ENCODE peak calls at places on chromosomes 5 and 9, in four cellular contexts. Y is IMR-90, D is A549, Z is brain microvascular endothelial cell. L is an unnamed sample.

GRCh38 chr9:134601764-134602163 is 39.8 kb upstream of the COL5A1 start:
- DNase-seq in Y (peak), D (no peak), Z (no peak), L (no peak)

GRCh38 chr9:126326228-126327015 is at the start of gene MVB12B:
- DNase-seq in Y (peak), D (peak), Z (no peak), L (no peak)

GRCh38 chr9:97808415-97808814 is 44.6 kb upstream of the FOXE1 start:
- DNase-seq in Y (no peak), D (no peak), Z (no peak), L (no peak)

GRCh38 chr9:132079391-132080071 is at the start of gene MED27:
- DNase-seq in Y (peak), D (peak), Z (peak), L (peak)

GRCh38 chr9:16704096-16704488 is 166.4 kb downstream of the BNC2 start:
- DNase-seq in Y (no peak), D (no peak), Z (no peak), L (no peak)

GRCh38 chr5:38845555-38846378 is at the start of gene OSMR:
- DNase-seq in Y (peak), D (peak), Z (peak), L (peak)

GRCh38 chr5:167763772-167764171 is 527.7 kb upstream of the WWC1 start:
- DNase-seq in Y (peak), D (no peak), Z (no peak), L (no peak)

GRCh38 chr5:37971483-37972024 is 131.7 kb upstream of the GDNF start:
- DNase-seq in Y (no peak), D (no peak), Z (no peak), L (no peak)

GRCh38 chr9:68505681-68506409 is 34.8 kb downstream of the TMEM252 start:
- DNase-seq in Y (no peak), D (no peak), Z (no peak), L (no peak)

GRCh38 chr5:10537614-10538013 is 26.3 kb upstream of the ANKRD33B start:
- DNase-seq in Y (no peak), D (no peak), Z (no peak), L (no peak)

GRCh38 chr5:12292610-12293204 is 388.5 kb upstream of the CTNND2 start:
- DNase-seq in Y (no peak), D (no peak), Z (no peak), L (no peak)

GRCh38 chr5:92977766-92978555 is 603.1 kb downstream of the NR2F1-AS1 start:
- DNase-seq in Y (no peak), D (no peak), Z (no peak), L (no peak)

GRCh38 chr9:37471942-37472679 is 6.9 kb upstream of the ZBTB5 start:
- DNase-seq in Y (peak), D (peak), Z (peak), L (no peak)

GRCh38 chr9:78745996-78746395 is 449.1 kb downstream of the PSAT1 start:
- DNase-seq in Y (peak), D (no peak), Z (no peak), L (no peak)

GRCh38 chr9:97954550-97954989 is 16.6 kb upstream of the HEMGN start:
- DNase-seq in Y (no peak), D (peak), Z (no peak), L (no peak)

GRCh38 chr9:127751269-127752054 is 16.4 kb upstream of the TOR2A start:
- DNase-seq in Y (no peak), D (no peak), Z (peak), L (no peak)

GRCh38 chr5:138339086-138339456 is 1.0 kb downstream of the FAM53C start:
- DNase-seq in Y (no peak), D (no peak), Z (no peak), L (no peak)

GRCh38 chr5:132673939-132674630 is at the start of gene IL4:
- DNase-seq in Y (no peak), D (no peak), Z (no peak), L (no peak)

GRCh38 chr5:62938927-62939326 is 360.3 kb downstream of the LRRC70 start:
- DNase-seq in Y (no peak), D (no peak), Z (peak), L (no peak)

GRCh38 chr5:171632618-171633017 is 153.0 kb upstream of the SMIM23 start:
- DNase-seq in Y (no peak), D (no peak), Z (no peak), L (no peak)

GRCh38 chr9:107153336-107153735 is 129.7 kb upstream of the RAD23B start:
- DNase-seq in Y (peak), D (no peak), Z (peak), L (no peak)

GRCh38 chr9:97412628-97413382 is 909 bp downstream of the TDRD7 start:
- DNase-seq in Y (peak), D (peak), Z (no peak), L (peak)

GRCh38 chr5:137091473-137091872 is 407.7 kb downstream of the SPOCK1 start:
- DNase-seq in Y (no peak), D (no peak), Z (no peak), L (peak)

GRCh38 chr5:164708831-164709230 is 1203.4 kb downstream of the MAT2B start:
- DNase-seq in Y (no peak), D (no peak), Z (no peak), L (no peak)

GRCh38 chr9:134627417-134628353 is 13.9 kb upstream of the COL5A1 start:
- DNase-seq in Y (no peak), D (no peak), Z (no peak), L (no peak)

GRCh38 chr5:58094031-58094430 is 365.9 kb downstream of the PLK2 start:
- DNase-seq in Y (peak), D (peak), Z (no peak), L (no peak)

GRCh38 chr5:136235316-136235715 is 42.4 kb upstream of the SMIM32 start:
- DNase-seq in Y (no peak), D (no peak), Z (no peak), L (no peak)

GRCh38 chr5:96259211-96259772 is 173.8 kb downstream of the PCSK1 start:
- DNase-seq in Y (peak), D (peak), Z (no peak), L (no peak)

GRCh38 chr9:126397056-126397455 is 70.4 kb downstream of the MVB12B start:
- DNase-seq in Y (no peak), D (peak), Z (no peak), L (no peak)

GRCh38 chr9:86259557-86259956 is at the start of gene C9orf153:
- DNase-seq in Y (no peak), D (no peak), Z (no peak), L (no peak)

GRCh38 chr9:92740446-92740961 is 24.1 kb downstream of the BICD2 start:
- DNase-seq in Y (no peak), D (no peak), Z (no peak), L (no peak)

GRCh38 chr5:174692381-174692780 is 32.0 kb upstream of the MSX2 start:
- DNase-seq in Y (no peak), D (no peak), Z (no peak), L (no peak)

GRCh38 chr9:105191508-105192118 is 52.8 kb upstream of the SLC44A1 start:
- DNase-seq in Y (no peak), D (peak), Z (no peak), L (no peak)

GRCh38 chr9:111065414-111065813 is 27.1 kb upstream of the LPAR1 start:
- DNase-seq in Y (no peak), D (no peak), Z (no peak), L (no peak)

GRCh38 chr5:97101189-97101910 is 41.1 kb downstream of the LIX1 start:
- DNase-seq in Y (peak), D (no peak), Z (peak), L (peak)

GRCh38 chr5:31987985-31988710 is 186.0 kb downstream of the GOLPH3 start:
- DNase-seq in Y (peak), D (peak), Z (peak), L (no peak)

GRCh38 chr9:34197756-34198711 is 19.2 kb downstream of the UBAP1 start:
- DNase-seq in Y (no peak), D (no peak), Z (no peak), L (no peak)

GRCh38 chr5:108251350-108251749 is 130.5 kb downstream of the FBXL17 start:
- DNase-seq in Y (peak), D (no peak), Z (peak), L (no peak)

GRCh38 chr5:149785341-149785740 is 55.2 kb downstream of the PPARGC1B start:
- DNase-seq in Y (no peak), D (no peak), Z (no peak), L (no peak)
- H3K27ac ChIP-seq in Y (no peak), D (no peak), Z (no peak), L (no peak)

GRCh38 chr5:133753856-133754255 is 141.5 kb upstream of the FSTL4 start:
- DNase-seq in Y (no peak), D (no peak), Z (no peak), L (no peak)

GRCh38 chr5:133749331-133749985 is 137.1 kb upstream of the FSTL4 start:
- DNase-seq in Y (no peak), D (no peak), Z (no peak), L (no peak)

GRCh38 chr5:133751846-133752245 is 139.5 kb upstream of the FSTL4 start:
- DNase-seq in Y (no peak), D (no peak), Z (no peak), L (no peak)

GRCh38 chr5:133750856-133751255 is 138.5 kb upstream of the FSTL4 start:
- DNase-seq in Y (no peak), D (no peak), Z (no peak), L (no peak)

DNA sequence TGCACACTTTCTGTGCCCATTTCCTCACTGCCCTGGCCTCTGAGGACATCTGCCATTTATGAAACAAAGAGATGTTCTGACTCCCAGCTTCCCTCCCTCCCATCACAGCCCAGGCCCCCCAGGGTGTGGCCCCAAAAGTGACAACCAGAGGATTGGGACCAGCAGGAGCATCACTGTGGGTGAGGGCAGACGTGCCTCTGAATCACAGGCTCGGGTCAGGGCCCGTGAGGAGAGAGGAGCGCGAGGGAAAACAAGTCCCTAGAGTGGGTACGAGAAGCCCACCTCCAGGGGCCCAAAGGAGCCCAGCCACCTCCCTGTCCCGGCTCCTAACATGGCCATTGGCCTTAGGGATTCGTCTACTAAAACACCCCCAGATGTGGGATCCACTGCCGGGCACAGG is 138.0 kb upstream of the FSTL4 start:
- DNase-seq in Y (no peak), D (no peak), Z (no peak), L (no peak)
- H3K4me3 ChIP-seq in Y (no peak), D (no peak), Z (no peak), L (no peak)

DNA sequence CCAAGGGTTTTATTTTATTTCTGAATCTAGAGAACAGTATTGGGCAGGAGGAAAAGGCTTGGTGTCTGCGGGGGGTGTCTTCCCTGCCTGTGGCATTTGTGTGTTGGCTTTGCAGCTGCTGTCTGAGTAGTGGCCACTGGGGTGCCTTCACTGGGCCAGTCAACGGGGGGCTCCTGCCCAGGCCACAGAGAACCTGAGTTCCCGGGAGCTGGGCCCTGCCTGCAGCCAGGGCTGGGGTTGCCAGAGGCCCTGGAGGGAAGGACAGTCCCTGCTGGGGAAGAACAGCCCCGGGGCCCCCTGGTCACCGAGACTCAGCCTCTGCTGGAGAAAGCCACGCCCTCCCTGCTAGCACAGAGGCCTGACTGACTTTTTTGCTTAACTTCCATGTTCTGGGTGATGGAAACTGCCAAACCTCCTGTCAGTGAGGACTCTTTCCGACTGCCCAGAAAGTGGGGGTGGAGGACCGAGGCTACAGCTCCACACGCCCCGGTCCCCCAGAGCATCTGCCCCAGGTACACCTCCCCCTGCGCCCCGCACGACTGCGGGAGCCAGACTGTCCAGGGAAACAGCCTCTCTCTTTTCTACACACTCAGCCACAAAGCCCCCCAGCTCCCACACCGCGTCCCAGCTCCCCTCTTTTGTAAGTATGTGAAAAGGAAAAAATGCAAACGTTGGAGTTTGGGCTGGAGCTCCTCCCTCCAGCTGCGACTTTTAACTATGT is 133.4 kb downstream of the DAB2IP start:
- DNase-seq in Y (no peak), D (no peak), Z (no peak), L (no peak)
- TF ChIP-seq CTCF in Y (no peak), D (no peak), Z (peak), L (no peak)

GRCh38 chr5:154202379-154203260 is 12.1 kb downstream of the GALNT10 start:
- DNase-seq in Y (no peak), D (no peak), Z (no peak), L (no peak)

GRCh38 chr5:154207204-154207603 is 16.7 kb downstream of the GALNT10 start:
- DNase-seq in Y (no peak), D (no peak), Z (no peak), L (no peak)

GRCh38 chr5:154203798-154204578 is 13.5 kb downstream of the GALNT10 start:
- DNase-seq in Y (no peak), D (no peak), Z (no peak), L (no peak)

GRCh38 chr5:154206291-154206690 is 15.8 kb downstream of the GALNT10 start:
- DNase-seq in Y (no peak), D (no peak), Z (no peak), L (no peak)

DNA sequence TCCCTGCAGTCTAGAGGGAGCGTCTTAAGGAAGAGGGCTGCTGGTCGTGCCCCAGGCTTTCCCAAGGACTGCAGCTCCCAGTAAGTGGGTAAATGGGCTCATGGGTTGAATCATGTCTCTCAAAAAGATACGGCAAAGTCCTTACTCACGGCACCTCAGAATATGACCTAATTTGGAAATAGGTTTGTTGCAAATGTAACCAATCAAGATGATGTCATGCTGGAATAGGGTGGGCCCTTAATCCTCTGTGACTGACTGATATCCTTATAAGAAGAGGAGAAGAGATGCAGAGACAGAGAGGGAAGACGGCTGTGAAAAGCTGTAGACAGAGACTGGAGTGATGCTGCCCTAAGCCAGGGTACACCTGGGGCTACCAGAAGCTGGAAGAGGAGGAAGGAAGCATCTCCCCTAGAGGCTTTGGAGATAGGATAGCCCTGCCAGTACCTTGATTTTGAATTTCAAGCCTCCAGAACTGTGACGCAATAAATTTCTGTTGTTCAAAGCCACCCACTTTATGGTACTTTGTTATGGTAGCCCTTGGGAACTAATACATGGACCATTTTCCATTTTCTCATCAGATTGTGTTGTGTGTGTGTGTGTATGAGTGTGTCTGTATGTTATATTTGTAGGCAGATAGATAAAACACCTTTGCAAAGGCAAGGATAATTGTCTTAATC is 15.0 kb downstream of the GALNT10 start:
- DNase-seq in Y (peak), D (no peak), Z (peak), L (no peak)
- H3K27ac ChIP-seq in Y (no peak), D (peak), Z (peak), L (no peak)

GRCh38 chr5:125376059-125376641 is 629.7 kb upstream of the ZNF608 start:
- DNase-seq in Y (no peak), D (no peak), Z (no peak), L (no peak)

GRCh38 chr5:125375143-125375542 is 628.7 kb upstream of the ZNF608 start:
- DNase-seq in Y (no peak), D (no peak), Z (no peak), L (no peak)

GRCh38 chr5:125370486-125370885 is 624.0 kb upstream of the ZNF608 start:
- DNase-seq in Y (no peak), D (no peak), Z (no peak), L (no peak)

GRCh38 chr5:125377151-125377550 is 630.7 kb upstream of the ZNF608 start:
- DNase-seq in Y (no peak), D (no peak), Z (no peak), L (no peak)

DNA sequence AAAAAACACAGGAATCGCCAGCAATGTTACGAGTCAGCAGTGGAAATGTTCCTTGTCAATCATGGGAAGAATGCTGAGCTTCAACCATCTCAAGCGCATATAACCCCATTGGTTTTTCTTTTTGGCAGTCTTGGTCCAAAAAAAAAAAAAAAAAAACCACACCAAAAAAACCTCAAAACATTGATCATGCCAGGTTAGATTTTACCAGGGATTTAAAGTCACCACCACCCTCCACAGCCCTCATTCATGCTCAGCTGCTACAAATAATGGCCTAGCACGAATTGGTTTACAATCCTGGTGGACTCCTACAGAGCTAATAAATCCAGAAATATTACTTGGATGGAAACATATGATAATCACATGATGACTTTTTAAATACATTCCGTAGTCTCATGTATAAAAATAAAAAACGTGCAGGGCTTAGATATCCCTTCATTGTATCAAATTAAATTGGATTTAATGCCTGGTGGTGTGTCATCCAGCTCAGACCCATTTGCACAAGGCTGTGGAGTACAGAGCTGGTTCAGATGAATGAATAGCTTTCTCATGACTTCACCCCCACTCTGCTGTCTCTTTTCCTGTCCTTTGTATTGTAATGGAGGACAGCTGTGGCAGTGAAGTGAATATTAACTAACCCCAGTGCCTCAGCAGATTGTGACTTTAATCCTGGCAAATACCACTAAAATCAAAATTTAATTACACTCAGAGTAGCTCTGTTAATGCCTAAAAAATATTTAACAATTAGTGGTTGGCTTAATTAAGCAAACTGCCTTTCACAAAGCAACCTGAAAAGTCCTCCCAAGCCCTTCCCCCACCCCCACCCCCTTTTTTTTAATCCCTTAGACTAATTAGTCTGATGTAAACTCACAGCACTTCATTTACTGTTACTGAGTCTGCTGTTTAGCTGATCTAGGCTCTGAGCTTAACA is 626.5 kb upstream of the ZNF608 start:
- DNase-seq in Y (peak), D (no peak), Z (peak), L (peak)
- H3K4me3 ChIP-seq in Y (no peak), D (no peak), Z (no peak), L (no peak)

L was measured in dorsolateral prefrontal cortex.